ENCODE peak calls at places on chromosomes 6 and 20, in six cellular contexts. Y is caudate nucleus, P is Panc1, L is transverse colon, D is AG04450, G is psoas muscle. H is an unnamed sample.

GRCh38 chr6:13030421-13030820 is 297.9 kb downstream of the TBC1D7 start:
- DNase-seq in Y (no peak), G (no peak), P (no peak), L (no peak), D (no peak), H (no peak)

GRCh38 chr6:63573899-63574553 is 1.7 kb downstream of the LOC128125822 start:
- DNase-seq in P (no peak), L (peak; percentile 57), G (peak; percentile 23), D (no peak), Y (no peak), H (no peak)

GRCh38 chr6:107763959-107764358 is 60.2 kb downstream of the SCML4 start:
- DNase-seq in G (no peak), L (no peak), D (no peak), Y (no peak), P (no peak), H (no peak)

GRCh38 chr6:117840541-117840983 is 66.5 kb upstream of the SLC35F1 start:
- DNase-seq in D (no peak), G (no peak), Y (no peak), P (no peak), L (no peak), H (no peak)

GRCh38 chr6:105484238-105485161 is 81.6 kb upstream of the PREP start:
- DNase-seq in L (no peak), G (no peak), Y (no peak), P (peak; percentile 55), D (no peak), H (no peak)

GRCh38 chr20:32355417-32355841 is 2.7 kb upstream of the ASXL1 start:
- DNase-seq in D (no peak), L (no peak), P (no peak), Y (no peak), G (no peak), H (no peak)

GRCh38 chr6:121443953-121444590 is 8.6 kb downstream of the GJA1 start:
- DNase-seq in D (no peak), Y (no peak), P (no peak), G (no peak), L (no peak), H (no peak)

GRCh38 chr6:19377722-19378121 is 459.4 kb upstream of the ID4 start:
- DNase-seq in P (no peak), G (no peak), L (no peak), D (no peak), Y (no peak), H (no peak)

GRCh38 chr20:40908311-40908710 is 120.3 kb upstream of the TOP1 start:
- DNase-seq in L (no peak), D (no peak), G (no peak), Y (no peak), P (no peak), H (no peak)

GRCh38 chr20:37526839-37527637 is 638 bp downstream of the BLCAP start:
- DNase-seq in P (no peak), Y (no peak), D (no peak), L (peak; percentile 41), G (no peak), H (no peak)

GRCh38 chr6:9100869-9101575 is 665.7 kb upstream of the SLC35B3 start:
- DNase-seq in P (no peak), D (no peak), Y (no peak), L (no peak), G (no peak), H (no peak)

GRCh38 chr6:24524801-24525200 is 30.0 kb downstream of the ALDH5A1 start:
- DNase-seq in P (peak; percentile 36), D (peak; percentile 15), Y (peak; percentile 19), G (no peak), L (no peak), H (no peak)

GRCh38 chr6:14758421-14759043 is 487.3 kb upstream of the JARID2 start:
- DNase-seq in G (no peak), D (no peak), L (no peak), P (no peak), Y (peak; percentile 77), H (no peak)
- H3K27ac ChIP-seq in G (no peak overlapping the region), D (no peak overlapping the region), L (no peak overlapping the region), P (no peak overlapping the region), Y (no peak overlapping the region), H (no peak overlapping the region)

GRCh38 chr6:164286021-164286420 is 871.5 kb downstream of the QKI start:
- DNase-seq in P (no peak), D (no peak), Y (no peak), G (no peak), L (no peak), H (no peak)

GRCh38 chr6:164291224-164291623 is 876.7 kb downstream of the QKI start:
- DNase-seq in G (no peak), Y (no peak), P (no peak), L (no peak), D (no peak), H (no peak)

DNA sequence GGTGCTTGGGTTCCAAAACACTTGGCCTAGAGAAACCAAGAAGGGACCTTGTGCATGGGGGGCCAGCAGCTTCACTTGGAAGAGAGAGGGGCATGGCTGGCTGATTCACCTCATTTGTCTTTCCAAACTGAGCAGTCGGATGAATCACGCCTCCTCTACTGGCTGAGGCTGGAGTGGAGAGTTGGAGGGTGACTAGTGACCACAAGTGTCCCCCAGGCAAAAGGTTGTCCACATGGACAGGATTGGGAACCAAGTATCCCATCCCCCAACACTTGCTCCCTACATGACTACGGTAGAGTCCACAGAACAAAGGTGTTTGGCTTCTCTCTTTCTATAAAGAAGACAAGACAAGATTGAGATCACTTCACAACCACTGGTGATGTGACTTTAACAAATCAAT is 875.6 kb downstream of the QKI start:
- DNase-seq in L (no peak), D (no peak), P (no peak), G (no peak), Y (no peak), H (no peak)
- H3K27ac ChIP-seq in L (no peak overlapping the region), D (no peak overlapping the region), P (no peak overlapping the region), G (no peak overlapping the region), Y (no peak overlapping the region), H (no peak overlapping the region)

DNA sequence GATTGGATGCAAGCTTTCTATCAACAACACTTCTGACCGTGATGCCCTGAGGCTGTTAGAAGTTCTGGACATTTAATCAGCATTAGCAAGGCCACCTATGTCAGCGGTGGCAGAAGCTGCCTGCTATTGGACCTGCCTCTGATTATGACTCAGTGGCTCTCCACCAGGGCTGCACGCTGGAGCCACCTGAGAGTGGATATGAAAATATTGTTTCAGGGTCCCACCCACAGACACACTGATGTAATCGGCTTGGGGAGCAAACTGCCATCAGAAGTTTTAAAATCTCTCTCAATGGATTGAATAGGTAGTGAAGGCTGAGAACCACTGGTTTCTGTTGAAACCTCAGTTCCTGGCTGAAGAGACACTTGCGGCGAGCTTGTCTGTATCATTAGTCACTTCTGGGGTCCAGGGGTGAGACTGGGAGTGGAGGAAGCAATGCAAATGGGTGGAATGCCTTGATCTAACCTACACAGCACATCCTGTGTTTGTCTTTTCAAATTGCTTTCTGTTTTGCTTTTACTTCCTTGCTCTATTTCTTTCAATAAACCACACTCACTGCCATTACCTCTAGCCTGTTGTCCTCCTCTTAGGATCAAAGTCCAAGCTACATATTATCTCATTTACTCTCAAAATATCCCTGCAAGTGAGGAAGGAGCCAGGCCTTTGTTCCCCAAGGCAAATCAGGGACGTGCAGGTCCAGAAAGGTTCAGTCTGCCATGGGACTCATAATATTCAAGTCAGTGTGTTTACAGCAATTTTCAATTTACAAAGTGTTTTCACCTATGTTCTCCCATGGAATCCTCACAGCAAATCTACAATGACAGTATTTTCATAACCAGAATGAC is 4.2 kb downstream of the CLIC5 start:
- DNase-seq in P (no peak), G (no peak), Y (no peak), D (no peak), L (peak; percentile 69), H (no peak)
- H3K27ac ChIP-seq in P (no peak overlapping the region), G (peak overlapping the region; percentile 99), Y (no peak overlapping the region), D (no peak overlapping the region), L (peak overlapping the region; percentile 91), H (no peak overlapping the region)

DNA sequence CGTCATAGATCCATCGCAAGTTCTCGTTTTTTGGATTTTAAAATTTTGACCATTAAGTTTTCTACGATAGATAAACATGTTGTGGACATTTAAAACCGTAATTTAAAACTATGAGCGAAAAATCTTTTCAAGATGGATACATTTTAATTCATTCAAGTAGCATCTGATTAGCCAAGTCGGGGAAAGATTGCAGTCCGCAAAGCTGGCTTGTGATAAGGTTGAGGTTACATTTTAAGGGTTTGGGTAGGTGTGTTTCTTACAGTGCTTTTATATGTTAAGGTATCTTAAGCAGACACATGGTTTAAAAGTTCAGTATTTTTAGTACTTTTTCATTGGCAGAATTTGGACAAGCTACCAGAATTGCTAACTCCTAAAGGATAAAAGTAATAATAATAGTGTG is 1.2 kb downstream of the WTAP start:
- DNase-seq in Y (no peak), P (no peak), L (no peak), D (no peak), G (no peak), H (no peak)
- H3K27ac ChIP-seq in Y (peak overlapping the region; percentile 82), P (peak overlapping the region; percentile 97), L (peak overlapping the region; percentile 100), D (no peak overlapping the region), G (peak overlapping the region; percentile 97), H (peak overlapping the region; percentile 100)

DNA sequence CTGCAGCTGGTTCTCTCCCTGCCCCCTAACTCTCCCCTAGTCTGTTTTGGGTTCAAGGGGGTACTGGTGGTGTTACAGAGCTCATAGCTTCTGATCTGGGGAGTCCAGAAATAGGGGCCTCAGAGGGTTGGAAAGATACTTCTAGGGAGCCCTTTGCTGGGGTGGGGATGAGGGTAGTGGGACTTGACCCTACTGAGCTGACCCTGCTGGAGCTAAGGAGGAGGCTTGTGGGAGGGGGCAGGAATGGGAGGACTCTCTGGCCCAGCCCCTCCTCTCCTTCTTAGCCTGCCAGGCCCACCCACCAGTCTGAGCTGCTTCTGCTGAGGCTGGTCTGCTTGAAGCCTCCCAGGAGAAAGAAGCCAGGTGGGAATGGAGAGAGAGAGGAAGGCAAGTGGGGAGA is at the start of gene EGFL8:
- DNase-seq in G (no peak), P (no peak), L (no peak), D (no peak), Y (no peak), H (no peak)
- H3K27ac ChIP-seq in G (no peak within 1 kb of the TSS), P (no peak within 1 kb of the TSS), L (peak within 1 kb of the TSS; percentile 32), D (no peak within 1 kb of the TSS), Y (peak within 1 kb of the TSS; percentile 92), H (peak within 1 kb of the TSS; percentile 46)

GRCh38 chr20:43939762-43940121 is 25.1 kb downstream of the TOX2 start:
- DNase-seq in G (no peak), L (no peak), D (no peak), P (no peak), Y (no peak), H (no peak)
- H3K27ac ChIP-seq in G (no peak overlapping the region), L (no peak overlapping the region), D (peak overlapping the region; percentile 80), P (peak overlapping the region; percentile 86), Y (no peak overlapping the region), H (no peak overlapping the region)

GRCh38 chr6:54970337-54970736 is 123.8 kb downstream of the FAM83B start:
- DNase-seq in P (no peak), Y (no peak), G (no peak), L (no peak), D (no peak), H (no peak)
- H3K27ac ChIP-seq in P (no peak overlapping the region), Y (no peak overlapping the region), G (no peak overlapping the region), L (no peak overlapping the region), D (no peak overlapping the region), H (no peak overlapping the region)